ENCODE peak calls at places on chromosomes 7 and 10, in ten cellular contexts. D, K, O, H, Y, N, Z, S, Q and J are unnamed samples.

GRCh38 chr7:149459540-149460433 is 1.1 kb downstream of the ZNF777 start:
- DNase-seq in D (no peak), K (no peak), O (no peak), H (peak), Y (no peak), N (no peak), Z (peak), S (peak), Q (no peak), J (no peak)

GRCh38 chr10:116944911-116945310 is 60.1 kb downstream of the SHTN1 start:
- DNase-seq in D (no peak), K (no peak), O (no peak), H (no peak), Y (no peak), N (no peak), Z (no peak), S (no peak), Q (no peak), J (no peak)

GRCh38 chr7:63112764-63113712 is 885.6 kb upstream of the ZNF722 start:
- DNase-seq in D (no peak), K (no peak), O (no peak), H (no peak), Y (no peak), N (no peak), Z (no peak), S (no peak), Q (no peak), J (no peak)

GRCh38 chr10:73771722-73772279 is 10.0 kb upstream of the CHCHD1 start:
- DNase-seq in D (no peak), K (peak), O (no peak), H (no peak), Y (peak), N (peak), Z (peak), S (peak), Q (no peak), J (no peak)

GRCh38 chr10:42959833-42960232 is 117.0 kb upstream of the RET start:
- DNase-seq in D (no peak), K (no peak), O (no peak), H (no peak), Y (no peak), N (no peak), Z (no peak), S (no peak), Q (no peak), J (no peak)

GRCh38 chr10:61284222-61284890 is 168.8 kb downstream of the TMEM26 start:
- DNase-seq in D (peak), K (peak), O (peak), H (peak), Y (peak), N (peak), Z (no peak), S (peak), Q (no peak), J (peak)

GRCh38 chr10:50421026-50421719 is 169.9 kb upstream of the ASAH2 start:
- DNase-seq in D (no peak), K (peak), O (no peak), H (peak), Y (no peak), N (no peak), Z (no peak), S (peak), Q (no peak), J (no peak)

GRCh38 chr7:129213828-129214227 is 11.0 kb upstream of the AHCYL2 start:
- DNase-seq in D (no peak), K (peak), O (no peak), H (no peak), Y (no peak), N (no peak), Z (no peak), S (no peak), Q (no peak), J (no peak)

GRCh38 chr10:30990351-30990750 is 41.3 kb downstream of the ZNF438 start:
- DNase-seq in D (no peak), K (no peak), O (no peak), H (no peak), Y (no peak), N (no peak), Z (no peak), S (no peak), Q (no peak), J (no peak)

GRCh38 chr10:60974463-60975149 is 30.6 kb upstream of the RHOBTB1 start:
- DNase-seq in D (no peak), K (no peak), O (no peak), H (peak), Y (no peak), N (no peak), Z (no peak), S (no peak), Q (no peak), J (no peak)

GRCh38 chr10:132290631-132291030 is 17.1 kb downstream of the STK32C start:
- DNase-seq in D (no peak), K (no peak), O (no peak), H (no peak), Y (no peak), N (no peak), Z (peak), S (no peak), Q (no peak), J (no peak)

GRCh38 chr7:116150588-116150987 is 59.8 kb upstream of the TES start:
- DNase-seq in D (no peak), K (no peak), O (no peak), H (no peak), Y (no peak), N (no peak), Z (no peak), S (no peak), Q (no peak), J (no peak)

GRCh38 chr10:111338035-111338434 is 261.2 kb downstream of the ADRA2A start:
- DNase-seq in D (no peak), K (no peak), O (no peak), H (no peak), Y (no peak), N (no peak), Z (no peak), S (no peak), Q (no peak), J (no peak)

GRCh38 chr10:111335826-111336225 is 259.0 kb downstream of the ADRA2A start:
- DNase-seq in D (no peak), K (no peak), O (no peak), H (no peak), Y (no peak), N (no peak), Z (no peak), S (no peak), Q (no peak), J (no peak)

DNA sequence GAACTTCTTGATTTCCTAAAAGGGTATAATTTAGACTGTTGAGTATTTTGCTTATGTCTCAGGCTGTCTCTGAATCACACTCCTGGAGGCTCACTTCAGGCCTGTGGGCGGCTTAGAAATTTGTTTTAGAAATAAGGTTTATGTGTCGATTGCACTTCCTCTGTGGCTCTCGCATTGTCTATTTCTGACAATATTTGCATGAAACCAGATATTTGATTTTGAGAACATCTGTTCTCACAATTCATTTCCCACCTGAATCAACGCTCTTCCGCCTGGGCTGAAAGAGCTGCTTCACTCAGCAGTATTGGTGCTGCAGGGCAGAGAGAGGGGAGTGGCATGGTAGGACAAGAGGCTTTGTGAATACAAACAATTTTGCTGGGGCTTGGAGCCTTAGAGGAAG is 262.0 kb downstream of the ADRA2A start:
- DNase-seq in D (no peak), K (no peak), O (no peak), H (no peak), Y (no peak), N (no peak), Z (no peak), S (no peak), Q (no peak), J (no peak)
- H3K4me3 ChIP-seq in D (no peak), K (no peak), O (no peak), H (no peak), Y (no peak), N (no peak), Z (no peak), S (no peak), Q (no peak), J (no peak)

DNA sequence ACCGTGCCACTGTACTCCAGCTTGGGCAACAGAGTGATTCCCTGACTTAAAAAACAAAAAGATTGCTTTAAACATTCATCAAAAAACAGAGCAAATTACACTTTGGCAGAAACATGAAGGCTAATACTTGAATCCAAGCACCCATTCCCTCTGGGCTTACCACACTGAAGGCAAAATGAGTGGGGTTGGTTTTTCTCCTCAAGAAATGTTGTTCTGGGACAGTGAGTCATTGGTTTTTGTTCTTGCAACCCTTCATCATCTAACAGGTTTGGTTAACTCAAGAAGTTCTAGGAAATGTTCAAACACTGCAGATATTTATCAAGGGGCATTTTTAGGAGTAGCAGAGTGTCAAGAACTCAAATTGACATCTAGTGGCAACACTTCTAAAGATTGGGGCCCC is 60.5 kb downstream of the KIAA1217 start:
- DNase-seq in D (no peak), K (no peak), O (no peak), H (peak), Y (no peak), N (no peak), Z (no peak), S (no peak), Q (no peak), J (no peak)
- TF ChIP-seq CTCF in D (no peak), K (no peak), O (no peak), H (no peak), Y (no peak), N (no peak), Z (no peak), S (no peak), Q (no peak), J (no peak)

DNA sequence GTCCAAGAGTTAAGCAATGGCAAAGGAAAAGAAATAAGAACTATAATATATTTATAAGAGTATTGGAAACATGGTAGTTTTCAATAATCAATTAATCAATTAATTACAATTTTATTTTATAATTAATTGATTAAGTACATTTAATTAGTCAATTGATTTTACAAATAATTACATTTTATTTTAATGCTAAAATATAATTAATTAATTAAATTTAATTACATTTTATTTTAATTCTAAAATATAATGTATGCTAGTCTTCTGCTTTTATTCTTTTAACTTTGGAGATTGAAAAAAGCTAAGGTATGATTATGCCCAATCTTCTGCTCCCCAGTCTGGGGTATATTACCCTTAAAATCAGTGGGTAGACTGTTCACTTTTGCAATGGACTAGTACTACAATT is 686.8 kb upstream of the LRRTM3 start:
- DNase-seq in D (no peak), K (no peak), O (no peak), H (no peak), Y (no peak), N (no peak), Z (no peak), S (no peak), Q (no peak), J (no peak)
- H3K4me3 ChIP-seq in D (no peak), K (no peak), O (no peak), H (no peak), Y (no peak), N (no peak), Z (no peak), S (no peak), Q (no peak), J (no peak)

DNA sequence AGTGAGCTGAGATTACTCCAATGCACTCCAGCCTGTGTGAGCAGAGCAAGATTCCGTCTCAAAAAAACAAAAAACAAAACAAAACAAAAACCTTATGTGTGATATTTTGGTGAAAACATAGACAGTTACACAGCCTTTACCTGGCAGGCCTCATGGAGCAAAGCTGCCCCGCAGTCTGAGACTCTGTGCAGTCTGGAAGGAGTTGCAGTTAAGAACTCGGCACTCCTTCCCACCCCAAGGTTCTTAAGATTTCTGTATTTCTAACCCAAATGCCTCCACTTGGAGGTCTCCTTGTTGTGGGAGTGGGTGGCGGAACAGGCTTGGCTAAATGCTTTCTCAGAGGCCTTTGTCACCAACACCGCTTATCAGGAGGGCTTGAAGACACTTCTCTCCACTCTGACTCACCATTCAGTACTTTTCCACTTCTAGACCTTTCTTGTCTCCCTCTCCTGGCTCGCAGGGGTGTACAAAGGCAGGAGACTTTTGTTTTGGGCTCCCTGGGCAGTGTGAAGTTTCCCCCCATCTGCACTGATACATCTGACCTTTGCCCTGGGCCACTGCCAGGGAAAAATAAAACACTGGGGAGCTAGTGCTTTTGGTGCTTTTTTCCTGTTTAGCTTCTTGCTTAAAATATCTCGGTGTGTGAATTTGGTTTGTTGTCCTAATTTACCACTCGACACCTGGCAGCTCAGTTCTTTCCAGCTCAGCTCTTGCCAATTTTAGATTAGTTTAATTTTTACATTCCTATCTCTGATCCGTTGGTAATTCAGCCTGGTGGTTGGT is 51.3 kb upstream of the MAGI2 start:
- DNase-seq in D (no peak), K (peak), O (no peak), H (peak), Y (peak), N (no peak), Z (no peak), S (no peak), Q (no peak), J (no peak)
- TF ChIP-seq CTCF in D (no peak), K (no peak), O (peak), H (no peak), Y (no peak), N (no peak), Z (no peak), S (no peak), Q (no peak), J (no peak)

DNA sequence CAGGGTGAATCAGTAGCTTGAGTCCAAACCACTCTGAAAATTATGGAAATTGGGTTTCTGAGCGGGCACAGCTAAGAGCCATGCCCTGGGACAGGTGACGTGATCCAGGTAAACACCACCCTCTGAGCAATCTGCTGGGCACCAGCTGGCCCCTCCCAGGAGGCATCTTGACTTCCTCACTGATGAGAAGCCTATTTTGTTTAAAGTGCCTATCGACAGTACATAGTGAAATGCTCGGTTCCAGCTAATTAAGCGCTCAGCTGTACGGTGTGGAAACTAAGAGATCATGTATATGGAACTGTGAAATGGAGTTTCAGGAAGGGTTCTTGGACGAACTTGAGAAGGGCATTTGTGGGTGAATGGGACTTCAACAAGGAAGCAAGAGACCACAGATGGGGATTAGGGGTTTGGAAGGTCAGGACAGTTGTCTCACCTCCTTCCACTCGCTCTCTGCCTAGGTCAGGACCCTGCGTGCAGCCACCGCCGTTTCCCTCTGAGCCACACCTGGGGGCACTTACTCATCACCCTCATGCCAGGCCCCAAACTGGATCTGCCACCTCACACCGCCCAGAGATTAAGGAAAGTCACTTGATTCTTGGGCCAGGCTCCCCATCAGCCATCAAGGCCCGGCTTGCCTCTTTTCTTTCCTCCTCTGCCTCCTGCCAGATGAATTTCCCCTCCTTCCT is 3.2 kb downstream of the ITPRIP start:
- DNase-seq in D (no peak), K (no peak), O (peak), H (no peak), Y (no peak), N (no peak), Z (peak), S (no peak), Q (no peak), J (no peak)
- H3K4me3 ChIP-seq in D (no peak), K (no peak), O (no peak), H (no peak), Y (no peak), N (no peak), Z (peak), S (no peak), Q (no peak), J (no peak)

GRCh38 chr10:26723016-26723415 is 25.5 kb downstream of the PDSS1 start:
- DNase-seq in D (no peak), K (no peak), O (no peak), H (no peak), Y (no peak), N (no peak), Z (no peak), S (no peak), Q (no peak), J (no peak)
- TF ChIP-seq CTCF in D (no peak), K (no peak), O (no peak), H (no peak), Y (no peak), N (no peak), Z (no peak), S (no peak), Q (no peak), J (no peak)

DNA sequence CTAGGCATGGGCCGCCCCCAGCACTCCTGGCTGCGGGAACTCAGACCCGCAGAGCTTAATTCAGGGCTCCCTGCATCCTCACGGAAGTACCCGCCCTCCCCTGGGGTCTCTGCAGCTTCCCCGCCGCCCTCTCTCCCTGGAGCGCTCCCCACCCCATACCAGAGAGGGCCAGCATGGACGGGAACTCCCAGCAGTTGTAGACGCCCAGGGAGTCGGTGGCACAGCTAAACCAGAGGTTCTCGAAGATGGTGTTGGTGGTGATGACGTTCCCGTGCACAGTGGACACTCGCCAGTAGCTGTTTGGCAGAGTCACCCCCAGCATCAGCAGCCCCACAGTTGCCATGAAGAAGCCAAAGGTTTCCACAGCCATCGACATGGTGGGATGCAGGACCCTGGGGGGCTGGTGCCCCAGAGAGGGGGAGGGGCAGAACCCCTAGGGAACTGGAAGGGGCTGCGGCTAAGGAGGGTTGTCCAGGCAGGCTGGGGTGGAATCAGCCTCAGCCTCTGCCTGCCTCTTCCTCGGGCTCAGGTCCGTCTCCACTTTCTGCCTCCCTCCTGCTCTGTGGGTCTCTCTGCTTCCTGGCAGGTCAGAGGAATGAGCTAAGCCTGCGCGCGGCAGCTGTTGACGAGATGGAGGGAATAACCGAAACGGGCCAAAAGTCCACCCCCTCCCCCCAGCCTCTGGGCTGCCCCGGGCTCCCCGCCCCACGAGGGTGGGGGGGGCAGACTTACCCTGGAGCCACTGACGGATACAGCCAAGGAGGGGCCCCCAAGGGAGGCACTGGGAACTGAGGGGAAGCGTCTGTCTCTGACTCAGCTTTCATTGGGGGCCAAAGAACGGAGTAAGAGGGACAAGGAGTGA is at the start of gene CLDN15:
- DNase-seq in D (no peak), K (no peak), O (peak), H (no peak), Y (no peak), N (no peak), Z (no peak), S (peak), Q (no peak), J (no peak)
- H3K4me3 ChIP-seq in D (no peak), K (no peak), O (no peak), H (no peak), Y (no peak), N (no peak), Z (no peak), S (no peak), Q (no peak), J (no peak)

DNA sequence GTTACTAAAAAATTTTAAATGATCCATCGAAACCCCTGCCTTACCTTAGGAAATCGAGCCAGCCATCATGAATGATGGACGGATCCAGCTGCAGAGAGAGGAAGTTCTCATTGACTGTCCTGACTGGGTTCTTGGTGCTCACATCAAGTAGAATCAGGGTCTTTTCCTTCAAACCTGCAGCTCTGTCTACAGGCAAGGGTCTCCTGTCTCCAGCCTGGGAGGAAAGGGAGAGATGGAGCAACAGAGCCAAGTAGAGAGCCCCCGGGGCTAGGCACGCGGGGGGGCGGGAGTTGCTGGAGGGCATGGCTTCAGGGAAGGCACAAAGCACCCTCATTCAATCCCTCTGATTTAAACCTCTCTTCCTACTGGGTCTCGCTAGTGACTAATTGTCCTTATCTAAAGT is at the start of gene HPSE2:
- DNase-seq in D (no peak), K (no peak), O (no peak), H (no peak), Y (no peak), N (no peak), Z (no peak), S (no peak), Q (no peak), J (no peak)
- TF ChIP-seq CTCF in D (no peak), K (no peak), O (no peak), H (no peak), Y (no peak), N (no peak), Z (no peak), S (no peak), Q (no peak), J (no peak)